ENCODE peak calls at places on chromosomes 5 and 9, in eight cellular contexts. One of them, this sample, is unnamed.
A peak's percentile ranks its signal among the peaks of the same experiment; 100 is the strongest.

GRCh38 chr5:135559342-135559741 is 19.4 kb downstream of the CXCL14 start:
- DNase-seq in H7: no peak
- DNase-seq in NCI-H460: no peak
- DNase-seq in activated T-helper 1 cell treated with anti-CD3 and anti-CD28 coated beads, Interleukin-12 subunit alpha, Interleukin-12 subunit beta, Interleukin-2, Interleukin-4 antibody, amounts not matched to agents 30 ng/mL and 10 ng/mL and 1 ng/mL, durations not matched to agents 14 hours and 24 hours and 36 hours: no peak
- DNase-seq in H54: peak; percentile 57
- DNase-seq in pancreas: no peak
- DNase-seq in amniotic stem cell: no peak
- DNase-seq in left ventricle myocardium inferior: no peak
- DNase-seq in this sample: no peak

GRCh38 chr5:172444110-172444510 is 10.2 kb downstream of the SH3PXD2B start:
- DNase-seq in H7: no peak
- DNase-seq in NCI-H460: no peak
- DNase-seq in activated T-helper 1 cell treated with anti-CD3 and anti-CD28 coated beads, Interleukin-12 subunit alpha, Interleukin-12 subunit beta, Interleukin-2, Interleukin-4 antibody, amounts not matched to agents 30 ng/mL and 10 ng/mL and 1 ng/mL, durations not matched to agents 14 hours and 24 hours and 36 hours: no peak
- DNase-seq in H54: no peak
- DNase-seq in pancreas: peak; percentile 47
- DNase-seq in amniotic stem cell: no peak
- DNase-seq in left ventricle myocardium inferior: no peak
- DNase-seq in this sample: no peak

GRCh38 chr9:113523421-113524141 is 60.1 kb downstream of the RGS3 start:
- DNase-seq in H7: no peak
- DNase-seq in NCI-H460: no peak
- DNase-seq in activated T-helper 1 cell treated with anti-CD3 and anti-CD28 coated beads, Interleukin-12 subunit alpha, Interleukin-12 subunit beta, Interleukin-2, Interleukin-4 antibody, amounts not matched to agents 30 ng/mL and 10 ng/mL and 1 ng/mL, durations not matched to agents 14 hours and 24 hours and 36 hours: peak; percentile 54
- DNase-seq in H54: no peak
- DNase-seq in pancreas: no peak
- DNase-seq in amniotic stem cell: no peak
- DNase-seq in left ventricle myocardium inferior: peak; percentile 60
- DNase-seq in this sample: peak; percentile 67

GRCh38 chr5:2320611-2321010 is 430.9 kb downstream of the IRX2 start:
- DNase-seq in H7: no peak
- DNase-seq in NCI-H460: no peak
- DNase-seq in activated T-helper 1 cell treated with anti-CD3 and anti-CD28 coated beads, Interleukin-12 subunit alpha, Interleukin-12 subunit beta, Interleukin-2, Interleukin-4 antibody, amounts not matched to agents 30 ng/mL and 10 ng/mL and 1 ng/mL, durations not matched to agents 14 hours and 24 hours and 36 hours: no peak
- DNase-seq in H54: no peak
- DNase-seq in pancreas: no peak
- DNase-seq in amniotic stem cell: no peak
- DNase-seq in left ventricle myocardium inferior: no peak
- DNase-seq in this sample: no peak

GRCh38 chr5:14273207-14273767 is 130.1 kb downstream of the TRIO start:
- DNase-seq in H7: no peak
- DNase-seq in NCI-H460: no peak
- DNase-seq in activated T-helper 1 cell treated with anti-CD3 and anti-CD28 coated beads, Interleukin-12 subunit alpha, Interleukin-12 subunit beta, Interleukin-2, Interleukin-4 antibody, amounts not matched to agents 30 ng/mL and 10 ng/mL and 1 ng/mL, durations not matched to agents 14 hours and 24 hours and 36 hours: no peak
- DNase-seq in H54: no peak
- DNase-seq in pancreas: no peak
- DNase-seq in amniotic stem cell: no peak
- DNase-seq in left ventricle myocardium inferior: no peak
- DNase-seq in this sample: no peak

GRCh38 chr5:26310415-26310814 is 728.0 kb downstream of the CDH9 start:
- DNase-seq in H7: no peak
- DNase-seq in NCI-H460: no peak
- DNase-seq in activated T-helper 1 cell treated with anti-CD3 and anti-CD28 coated beads, Interleukin-12 subunit alpha, Interleukin-12 subunit beta, Interleukin-2, Interleukin-4 antibody, amounts not matched to agents 30 ng/mL and 10 ng/mL and 1 ng/mL, durations not matched to agents 14 hours and 24 hours and 36 hours: no peak
- DNase-seq in H54: no peak
- DNase-seq in pancreas: no peak
- DNase-seq in amniotic stem cell: no peak
- DNase-seq in left ventricle myocardium inferior: no peak
- DNase-seq in this sample: no peak

GRCh38 chr5:170445936-170446335 is 56.8 kb upstream of the KCNMB1 start:
- DNase-seq in H7: no peak
- DNase-seq in NCI-H460: no peak
- DNase-seq in activated T-helper 1 cell treated with anti-CD3 and anti-CD28 coated beads, Interleukin-12 subunit alpha, Interleukin-12 subunit beta, Interleukin-2, Interleukin-4 antibody, amounts not matched to agents 30 ng/mL and 10 ng/mL and 1 ng/mL, durations not matched to agents 14 hours and 24 hours and 36 hours: no peak
- DNase-seq in H54: no peak
- DNase-seq in pancreas: no peak
- DNase-seq in amniotic stem cell: no peak
- DNase-seq in left ventricle myocardium inferior: no peak
- DNase-seq in this sample: no peak

GRCh38 chr9:119273325-119273904 is 95.8 kb downstream of the BRINP1 start:
- DNase-seq in H7: no peak
- DNase-seq in NCI-H460: no peak
- DNase-seq in activated T-helper 1 cell treated with anti-CD3 and anti-CD28 coated beads, Interleukin-12 subunit alpha, Interleukin-12 subunit beta, Interleukin-2, Interleukin-4 antibody, amounts not matched to agents 30 ng/mL and 10 ng/mL and 1 ng/mL, durations not matched to agents 14 hours and 24 hours and 36 hours: no peak
- DNase-seq in H54: no peak
- DNase-seq in pancreas: no peak
- DNase-seq in amniotic stem cell: no peak
- DNase-seq in left ventricle myocardium inferior: no peak
- DNase-seq in this sample: no peak

GRCh38 chr9:34125681-34126206 is 754 bp downstream of the DCAF12 start:
- DNase-seq in H7: peak; percentile 75
- DNase-seq in NCI-H460: no peak
- DNase-seq in activated T-helper 1 cell treated with anti-CD3 and anti-CD28 coated beads, Interleukin-12 subunit alpha, Interleukin-12 subunit beta, Interleukin-2, Interleukin-4 antibody, amounts not matched to agents 30 ng/mL and 10 ng/mL and 1 ng/mL, durations not matched to agents 14 hours and 24 hours and 36 hours: no peak
- DNase-seq in H54: peak; percentile 72
- DNase-seq in pancreas: peak; percentile 16
- DNase-seq in amniotic stem cell: no peak
- DNase-seq in left ventricle myocardium inferior: no peak
- DNase-seq in this sample: no peak

GRCh38 chr5:56625577-56625976 is 189.8 kb upstream of the MAP3K1 start:
- DNase-seq in H7: no peak
- DNase-seq in NCI-H460: peak; percentile 3
- DNase-seq in activated T-helper 1 cell treated with anti-CD3 and anti-CD28 coated beads, Interleukin-12 subunit alpha, Interleukin-12 subunit beta, Interleukin-2, Interleukin-4 antibody, amounts not matched to agents 30 ng/mL and 10 ng/mL and 1 ng/mL, durations not matched to agents 14 hours and 24 hours and 36 hours: no peak
- DNase-seq in H54: no peak
- DNase-seq in pancreas: no peak
- DNase-seq in amniotic stem cell: peak; percentile 82
- DNase-seq in left ventricle myocardium inferior: no peak
- DNase-seq in this sample: no peak

GRCh38 chr9:129291041-129291501 is 113.0 kb upstream of the IER5L start:
- DNase-seq in H7: peak; percentile 27
- DNase-seq in NCI-H460: no peak
- DNase-seq in activated T-helper 1 cell treated with anti-CD3 and anti-CD28 coated beads, Interleukin-12 subunit alpha, Interleukin-12 subunit beta, Interleukin-2, Interleukin-4 antibody, amounts not matched to agents 30 ng/mL and 10 ng/mL and 1 ng/mL, durations not matched to agents 14 hours and 24 hours and 36 hours: no peak
- DNase-seq in H54: no peak
- DNase-seq in pancreas: no peak
- DNase-seq in amniotic stem cell: no peak
- DNase-seq in left ventricle myocardium inferior: no peak
- DNase-seq in this sample: no peak

GRCh38 chr9:95067888-95068287 is 249.6 kb downstream of the FANCC start:
- DNase-seq in H7: no peak
- DNase-seq in NCI-H460: no peak
- DNase-seq in activated T-helper 1 cell treated with anti-CD3 and anti-CD28 coated beads, Interleukin-12 subunit alpha, Interleukin-12 subunit beta, Interleukin-2, Interleukin-4 antibody, amounts not matched to agents 30 ng/mL and 10 ng/mL and 1 ng/mL, durations not matched to agents 14 hours and 24 hours and 36 hours: no peak
- DNase-seq in H54: no peak
- DNase-seq in pancreas: no peak
- DNase-seq in amniotic stem cell: no peak
- DNase-seq in left ventricle myocardium inferior: no peak
- DNase-seq in this sample: no peak

GRCh38 chr9:95104088-95104960 is 213.2 kb downstream of the FANCC start:
- DNase-seq in H7: peak; percentile 40
- DNase-seq in NCI-H460: no peak
- DNase-seq in activated T-helper 1 cell treated with anti-CD3 and anti-CD28 coated beads, Interleukin-12 subunit alpha, Interleukin-12 subunit beta, Interleukin-2, Interleukin-4 antibody, amounts not matched to agents 30 ng/mL and 10 ng/mL and 1 ng/mL, durations not matched to agents 14 hours and 24 hours and 36 hours: no peak
- DNase-seq in H54: no peak
- DNase-seq in pancreas: no peak
- DNase-seq in amniotic stem cell: no peak
- DNase-seq in left ventricle myocardium inferior: no peak
- DNase-seq in this sample: peak; percentile 51

GRCh38 chr5:123120197-123120596 is 31.2 kb downstream of the PRDM6 start:
- DNase-seq in H7: peak; percentile 43
- DNase-seq in NCI-H460: peak; percentile 19
- DNase-seq in activated T-helper 1 cell treated with anti-CD3 and anti-CD28 coated beads, Interleukin-12 subunit alpha, Interleukin-12 subunit beta, Interleukin-2, Interleukin-4 antibody, amounts not matched to agents 30 ng/mL and 10 ng/mL and 1 ng/mL, durations not matched to agents 14 hours and 24 hours and 36 hours: no peak
- DNase-seq in H54: no peak
- DNase-seq in pancreas: no peak
- DNase-seq in amniotic stem cell: no peak
- DNase-seq in left ventricle myocardium inferior: no peak
- DNase-seq in this sample: no peak

GRCh38 chr9:106963684-106964083 is 100.7 kb downstream of the ZNF462 start:
- DNase-seq in H7: no peak
- DNase-seq in NCI-H460: no peak
- DNase-seq in activated T-helper 1 cell treated with anti-CD3 and anti-CD28 coated beads, Interleukin-12 subunit alpha, Interleukin-12 subunit beta, Interleukin-2, Interleukin-4 antibody, amounts not matched to agents 30 ng/mL and 10 ng/mL and 1 ng/mL, durations not matched to agents 14 hours and 24 hours and 36 hours: no peak
- DNase-seq in H54: no peak
- DNase-seq in pancreas: no peak
- DNase-seq in amniotic stem cell: no peak
- DNase-seq in left ventricle myocardium inferior: no peak
- DNase-seq in this sample: no peak

GRCh38 chr5:123086376-123087055 is 2.5 kb upstream of the PRDM6 start:
- DNase-seq in H7: peak; percentile 73
- DNase-seq in NCI-H460: no peak
- DNase-seq in activated T-helper 1 cell treated with anti-CD3 and anti-CD28 coated beads, Interleukin-12 subunit alpha, Interleukin-12 subunit beta, Interleukin-2, Interleukin-4 antibody, amounts not matched to agents 30 ng/mL and 10 ng/mL and 1 ng/mL, durations not matched to agents 14 hours and 24 hours and 36 hours: no peak
- DNase-seq in H54: no peak
- DNase-seq in pancreas: no peak
- DNase-seq in amniotic stem cell: no peak
- DNase-seq in left ventricle myocardium inferior: no peak
- DNase-seq in this sample: no peak

GRCh38 chr9:128912270-128912853 is 8.4 kb upstream of the PHYHD1 start:
- DNase-seq in H7: peak; percentile 80
- DNase-seq in NCI-H460: no peak
- DNase-seq in activated T-helper 1 cell treated with anti-CD3 and anti-CD28 coated beads, Interleukin-12 subunit alpha, Interleukin-12 subunit beta, Interleukin-2, Interleukin-4 antibody, amounts not matched to agents 30 ng/mL and 10 ng/mL and 1 ng/mL, durations not matched to agents 14 hours and 24 hours and 36 hours: no peak
- DNase-seq in H54: peak; percentile 95
- DNase-seq in pancreas: no peak
- DNase-seq in amniotic stem cell: peak; percentile 27
- DNase-seq in left ventricle myocardium inferior: no peak
- DNase-seq in this sample: no peak

GRCh38 chr5:151101746-151102145 is 20.9 kb upstream of the TNIP1 start:
- DNase-seq in H7: no peak
- DNase-seq in NCI-H460: no peak
- DNase-seq in activated T-helper 1 cell treated with anti-CD3 and anti-CD28 coated beads, Interleukin-12 subunit alpha, Interleukin-12 subunit beta, Interleukin-2, Interleukin-4 antibody, amounts not matched to agents 30 ng/mL and 10 ng/mL and 1 ng/mL, durations not matched to agents 14 hours and 24 hours and 36 hours: no peak
- DNase-seq in H54: no peak
- DNase-seq in pancreas: peak; percentile 78
- DNase-seq in amniotic stem cell: no peak
- DNase-seq in left ventricle myocardium inferior: no peak
- DNase-seq in this sample: no peak

GRCh38 chr9:33143241-33143642 is 23.9 kb downstream of the B4GALT1 start:
- DNase-seq in H7: no peak
- DNase-seq in NCI-H460: no peak
- DNase-seq in activated T-helper 1 cell treated with anti-CD3 and anti-CD28 coated beads, Interleukin-12 subunit alpha, Interleukin-12 subunit beta, Interleukin-2, Interleukin-4 antibody, amounts not matched to agents 30 ng/mL and 10 ng/mL and 1 ng/mL, durations not matched to agents 14 hours and 24 hours and 36 hours: no peak
- DNase-seq in H54: no peak
- DNase-seq in pancreas: no peak
- DNase-seq in amniotic stem cell: no peak
- DNase-seq in left ventricle myocardium inferior: no peak
- DNase-seq in this sample: no peak

GRCh38 chr5:158126442-158127399 is 267.8 kb upstream of the CLINT1 start:
- DNase-seq in H7: no peak
- DNase-seq in NCI-H460: no peak
- DNase-seq in activated T-helper 1 cell treated with anti-CD3 and anti-CD28 coated beads, Interleukin-12 subunit alpha, Interleukin-12 subunit beta, Interleukin-2, Interleukin-4 antibody, amounts not matched to agents 30 ng/mL and 10 ng/mL and 1 ng/mL, durations not matched to agents 14 hours and 24 hours and 36 hours: no peak
- DNase-seq in H54: no peak
- DNase-seq in pancreas: no peak
- DNase-seq in amniotic stem cell: no peak
- DNase-seq in left ventricle myocardium inferior: no peak
- DNase-seq in this sample: no peak

GRCh38 chr9:34501889-34502425 is 20.8 kb downstream of the ENHO start:
- DNase-seq in H7: peak; percentile 78
- DNase-seq in NCI-H460: no peak
- DNase-seq in activated T-helper 1 cell treated with anti-CD3 and anti-CD28 coated beads, Interleukin-12 subunit alpha, Interleukin-12 subunit beta, Interleukin-2, Interleukin-4 antibody, amounts not matched to agents 30 ng/mL and 10 ng/mL and 1 ng/mL, durations not matched to agents 14 hours and 24 hours and 36 hours: no peak
- DNase-seq in H54: no peak
- DNase-seq in pancreas: peak; percentile 63
- DNase-seq in amniotic stem cell: no peak
- DNase-seq in left ventricle myocardium inferior: peak; percentile 55
- DNase-seq in this sample: peak; percentile 63

GRCh38 chr5:2259494-2260107 is 376.9 kb upstream of the IRX4 start:
- DNase-seq in H7: peak; percentile 4
- DNase-seq in NCI-H460: no peak
- DNase-seq in activated T-helper 1 cell treated with anti-CD3 and anti-CD28 coated beads, Interleukin-12 subunit alpha, Interleukin-12 subunit beta, Interleukin-2, Interleukin-4 antibody, amounts not matched to agents 30 ng/mL and 10 ng/mL and 1 ng/mL, durations not matched to agents 14 hours and 24 hours and 36 hours: no peak
- DNase-seq in H54: no peak
- DNase-seq in pancreas: no peak
- DNase-seq in amniotic stem cell: no peak
- DNase-seq in left ventricle myocardium inferior: no peak
- DNase-seq in this sample: no peak

This sample was measured in left ventricle myocardium superior.